ENCODE peak calls at places on chromosomes 1 and 21, in five cellular contexts. Y is activated CD4-positive, CD25-positive, alpha-beta regulatory T cell; G is NCI-H2081; O is WTC11; K is lung. Z is an unnamed sample.

GRCh38 chr1:235996048-235996785 is 68.7 kb downstream of the NID1 start:
- DNase-seq in K (no peak), O (no peak), Y (no peak), G (peak), Z (no peak)

GRCh38 chr1:201791051-201791774 is 37.7 kb upstream of the IPO9 start:
- DNase-seq in K (no peak), O (no peak), Y (no peak), G (peak), Z (peak)

GRCh38 chr1:39110325-39110851 is 84.2 kb downstream of the NDUFS5 start:
- DNase-seq in O (no peak), Y (no peak), G (no peak), K (peak), Z (peak)

GRCh38 chr1:168301664-168302320 is 21.1 kb downstream of the TBX19 start:
- DNase-seq in O (no peak), Y (no peak), K (no peak), G (no peak), Z (no peak)

GRCh38 chr1:46524843-46525242 is 26.6 kb downstream of the KNCN start:
- DNase-seq in O (no peak), Y (no peak), G (no peak), K (no peak), Z (no peak)

GRCh38 chr1:17672226-17672625 is 82.9 kb upstream of the ACTL8 start:
- DNase-seq in O (no peak), Y (no peak), G (no peak), K (no peak), Z (no peak)

GRCh38 chr1:161351482-161351881 is 16.2 kb downstream of the CFAP126 start:
- DNase-seq in O (no peak), K (no peak), G (no peak), Y (no peak), Z (no peak)

GRCh38 chr1:6222644-6223043 is 13.1 kb downstream of the ICMT start:
- DNase-seq in G (no peak), K (no peak), Y (no peak), O (no peak), Z (peak)

GRCh38 chr21:38729745-38730401 is 75.9 kb upstream of the ETS2 start:
- DNase-seq in Y (no peak), O (no peak), G (no peak), K (no peak), Z (no peak)

GRCh38 chr1:66262233-66262632 is 271.7 kb upstream of the SGIP1 start:
- DNase-seq in K (no peak), O (no peak), Y (no peak), G (no peak), Z (no peak)

GRCh38 chr1:36304970-36305914 is 926 bp upstream of the SH3D21 start:
- DNase-seq in G (no peak), O (no peak), Y (no peak), K (no peak), Z (no peak)

GRCh38 chr21:42601656-42602055 is 51.8 kb upstream of the PDE9A start:
- DNase-seq in O (no peak), Y (no peak), K (no peak), G (no peak), Z (no peak)

GRCh38 chr1:19859876-19860275 is 22.3 kb upstream of the OTUD3 start:
- DNase-seq in O (no peak), G (no peak), Y (no peak), K (no peak), Z (no peak)

GRCh38 chr1:221611930-221612777 is 129.7 kb downstream of the DUSP10 start:
- DNase-seq in Y (no peak), K (peak), G (peak), O (no peak), Z (peak)

GRCh38 chr21:36753556-36753955 is 54.6 kb downstream of the SIM2 start:
- DNase-seq in Y (no peak), G (no peak), O (no peak), K (no peak), Z (no peak)

GRCh38 chr1:38327559-38327973 is 281.0 kb upstream of the POU3F1 start:
- DNase-seq in O (no peak), Y (no peak), K (no peak), G (no peak), Z (no peak)

GRCh38 chr1:7672864-7673263 is 98.2 kb upstream of the VAMP3 start:
- DNase-seq in Y (no peak), O (no peak), G (no peak), K (no peak), Z (no peak)

GRCh38 chr1:47752560-47752959 is 244.6 kb downstream of the TRABD2B start:
- DNase-seq in Y (no peak), O (no peak), K (no peak), G (no peak), Z (peak)

GRCh38 chr1:94646151-94646643 is 104.6 kb upstream of the F3 start:
- DNase-seq in Y (no peak), G (no peak), O (no peak), K (no peak), Z (no peak)

GRCh38 chr1:113963281-113963906 is 15.9 kb upstream of the OLFML3 start:
- DNase-seq in G (no peak), K (no peak), Y (no peak), O (no peak), Z (no peak)

Z was measured in right atrium auricular region.